ENCODE peak calls at places on chromosomes 11 and 22, in ten cellular contexts. X, A, Q, S, V, G, F, I, B and M are unnamed samples. For H3K4me1 and H3K27me3, the result is how much of the 10 kb centered on the place peaks cover.

GRCh38 chr11:115464269-115464668 is 39.9 kb downstream of the CADM1 start:
- DNase-seq in X (no peak), A (no peak), Q (no peak), S (no peak), V (no peak), G (no peak), F (no peak), I (no peak), B (no peak), M (no peak)

GRCh38 chr11:91927448-91927847 is 297.2 kb upstream of the FAT3 start:
- DNase-seq in X (no peak), A (no peak), Q (no peak), S (no peak), V (no peak), G (no peak), F (no peak), I (no peak), B (no peak), M (no peak)

GRCh38 chr22:33000342-33001280 is 57.6 kb downstream of the SYN3 start:
- DNase-seq in X (peak), A (peak), Q (peak), S (peak), V (peak), G (no peak), F (peak), I (peak), B (no peak), M (no peak)

GRCh38 chr11:76551400-76551799 is 106.6 kb downstream of the EMSY start:
- DNase-seq in X (peak), A (no peak), Q (no peak), S (no peak), V (no peak), G (no peak), F (no peak), I (no peak), B (no peak), M (no peak)

GRCh38 chr22:33620085-33620484 is 300.2 kb downstream of the LARGE1 start:
- DNase-seq in X (no peak), A (no peak), Q (no peak), S (no peak), V (no peak), G (no peak), F (no peak), I (no peak), B (no peak), M (no peak)

GRCh38 chr11:45285931-45286632 is at the start of gene SYT13:
- DNase-seq in X (no peak), A (no peak), Q (peak), S (peak), V (no peak), G (no peak), F (no peak), I (peak), B (no peak), M (no peak)

GRCh38 chr11:119338318-119338890 is 2.3 kb downstream of the C1QTNF5 start:
- DNase-seq in X (no peak), A (peak), Q (peak), S (peak), V (peak), G (peak), F (peak), I (peak), B (peak), M (no peak)

GRCh38 chr11:72947229-72947628 is 133.0 kb downstream of the ATG16L2 start:
- DNase-seq in X (no peak), A (no peak), Q (no peak), S (no peak), V (no peak), G (no peak), F (no peak), I (no peak), B (no peak), M (no peak)

GRCh38 chr11:32137263-32137662 is 46.4 kb downstream of the RCN1 start:
- DNase-seq in X (peak), A (no peak), Q (no peak), S (no peak), V (no peak), G (no peak), F (no peak), I (no peak), B (no peak), M (peak)

GRCh38 chr11:127345819-127346459 is 345.4 kb upstream of the KIRREL3 start:
- DNase-seq in X (peak), A (peak), Q (peak), S (peak), V (no peak), G (no peak), F (no peak), I (peak), B (no peak), M (peak)

GRCh38 chr11:37503411-37504065 is 905.5 kb upstream of the RAG2 start:
- DNase-seq in X (no peak), A (no peak), Q (no peak), S (no peak), V (no peak), G (no peak), F (no peak), I (no peak), B (no peak), M (no peak)

GRCh38 chr11:85827768-85828639 is 17.1 kb upstream of the SYTL2 start:
- DNase-seq in X (peak), A (no peak), Q (no peak), S (no peak), V (no peak), G (no peak), F (no peak), I (no peak), B (peak), M (no peak)

GRCh38 chr11:47284151-47284550 is 14.2 kb downstream of the MADD start:
- DNase-seq in X (no peak), A (no peak), Q (no peak), S (no peak), V (no peak), G (no peak), F (peak), I (no peak), B (no peak), M (no peak)

GRCh38 chr11:125903753-125904659 is at the start of gene DDX25:
- DNase-seq in X (no peak), A (no peak), Q (peak), S (peak), V (no peak), G (peak), F (no peak), I (peak), B (no peak), M (peak)

GRCh38 chr22:48627203-48627602 is 1200.5 kb downstream of the BRD1 start:
- DNase-seq in X (peak), A (no peak), Q (no peak), S (no peak), V (no peak), G (no peak), F (no peak), I (no peak), B (no peak), M (no peak)

GRCh38 chr22:21832291-21833290 is 34.9 kb downstream of the MAPK1 start:
- DNase-seq in X (no peak), A (no peak), Q (peak), S (no peak), V (peak), G (no peak), F (no peak), I (peak), B (no peak), M (no peak)

GRCh38 chr11:133790995-133791394 is 54.3 kb downstream of the SPATA19 start:
- DNase-seq in X (no peak), A (no peak), Q (no peak), S (no peak), V (no peak), G (no peak), F (no peak), I (no peak), B (no peak), M (no peak)

GRCh38 chr11:41920374-41920773 is 460.9 kb upstream of the LRRC4C start:
- DNase-seq in X (no peak), A (no peak), Q (no peak), S (no peak), V (no peak), G (no peak), F (no peak), I (no peak), B (no peak), M (no peak)

GRCh38 chr11:46050065-46050464 is 71.2 kb downstream of the PHF21A start:
- DNase-seq in X (peak), A (no peak), Q (peak), S (peak), V (peak), G (no peak), F (peak), I (peak), B (no peak), M (peak)

GRCh38 chr22:35319244-35319985 is 19.7 kb downstream of the TOM1 start:
- DNase-seq in X (no peak), A (no peak), Q (no peak), S (no peak), V (no peak), G (no peak), F (no peak), I (no peak), B (peak), M (no peak)

GRCh38 chr11:111731839-111732238 is 34.4 kb downstream of the PPP2R1B start:
- DNase-seq in X (no peak), A (no peak), Q (no peak), S (no peak), V (no peak), G (no peak), F (no peak), I (no peak), B (no peak), M (no peak)

GRCh38 chr11:61079416-61080150 is 22.7 kb upstream of the CD5 start:
- DNase-seq in X (no peak), A (no peak), Q (no peak), S (no peak), V (no peak), G (no peak), F (no peak), I (no peak), B (no peak), M (no peak)

GRCh38 chr11:28833169-28833568 is 725.0 kb downstream of the METTL15 start:
- DNase-seq in X (no peak), A (no peak), Q (no peak), S (no peak), V (no peak), G (no peak), F (no peak), I (no peak), B (no peak), M (no peak)

GRCh38 chr11:101442171-101442570 is 141.6 kb downstream of the TRPC6 start:
- DNase-seq in X (peak), A (no peak), Q (no peak), S (no peak), V (no peak), G (no peak), F (no peak), I (no peak), B (no peak), M (no peak)

GRCh38 chr11:6604081-6604626 is 580 bp downstream of the ILK start:
- DNase-seq in X (peak), A (peak), Q (peak), S (peak), V (no peak), G (peak), F (peak), I (peak), B (peak), M (peak)

GRCh38 chr22:47996446-47996857 is 1234.0 kb downstream of the TBC1D22A start:
- DNase-seq in X (no peak), A (no peak), Q (no peak), S (no peak), V (no peak), G (no peak), F (no peak), I (no peak), B (no peak), M (no peak)

GRCh38 chr22:29727248-29727551 is 7.4 kb downstream of the CABP7 start:
- DNase-seq in X (peak), A (peak), Q (peak), S (peak), V (peak), G (no peak), F (no peak), I (peak), B (no peak), M (no peak)

GRCh38 chr11:104127828-104128227 is 36.1 kb downstream of the PDGFD start:
- DNase-seq in X (peak), A (no peak), Q (no peak), S (no peak), V (no peak), G (no peak), F (no peak), I (no peak), B (no peak), M (no peak)

GRCh38 chr11:62556872-62557631 is 10.4 kb upstream of the AHNAK start:
- DNase-seq in X (no peak), A (no peak), Q (no peak), S (no peak), V (no peak), G (peak), F (no peak), I (no peak), B (peak), M (no peak)

GRCh38 chr11:85800595-85801342 is 10.2 kb downstream of the SYTL2 start:
- DNase-seq in X (no peak), A (no peak), Q (no peak), S (no peak), V (no peak), G (no peak), F (no peak), I (no peak), B (no peak), M (no peak)

GRCh38 chr11:119417726-119418540 is 5.0 kb downstream of the THY1 start:
- DNase-seq in X (peak), A (no peak), Q (peak), S (peak), V (no peak), G (no peak), F (no peak), I (no peak), B (no peak), M (peak)

GRCh38 chr11:29914203-29914930 is 102.5 kb downstream of the KCNA4 start:
- DNase-seq in X (no peak), A (no peak), Q (no peak), S (no peak), V (no peak), G (no peak), F (no peak), I (no peak), B (no peak), M (peak)

GRCh38 chr11:131598305-131598704 is 227.9 kb downstream of the NTM start:
- DNase-seq in X (no peak), A (no peak), Q (peak), S (no peak), V (no peak), G (no peak), F (no peak), I (peak), B (no peak), M (no peak)

GRCh38 chr22:47596176-47596690 is 833.8 kb downstream of the TBC1D22A start:
- DNase-seq in X (no peak), A (no peak), Q (no peak), S (no peak), V (no peak), G (no peak), F (peak), I (no peak), B (no peak), M (no peak)

GRCh38 chr11:109236188-109236587 is 185.8 kb upstream of the C11orf87 start:
- DNase-seq in X (no peak), A (no peak), Q (no peak), S (no peak), V (no peak), G (no peak), F (no peak), I (no peak), B (no peak), M (no peak)

DNA sequence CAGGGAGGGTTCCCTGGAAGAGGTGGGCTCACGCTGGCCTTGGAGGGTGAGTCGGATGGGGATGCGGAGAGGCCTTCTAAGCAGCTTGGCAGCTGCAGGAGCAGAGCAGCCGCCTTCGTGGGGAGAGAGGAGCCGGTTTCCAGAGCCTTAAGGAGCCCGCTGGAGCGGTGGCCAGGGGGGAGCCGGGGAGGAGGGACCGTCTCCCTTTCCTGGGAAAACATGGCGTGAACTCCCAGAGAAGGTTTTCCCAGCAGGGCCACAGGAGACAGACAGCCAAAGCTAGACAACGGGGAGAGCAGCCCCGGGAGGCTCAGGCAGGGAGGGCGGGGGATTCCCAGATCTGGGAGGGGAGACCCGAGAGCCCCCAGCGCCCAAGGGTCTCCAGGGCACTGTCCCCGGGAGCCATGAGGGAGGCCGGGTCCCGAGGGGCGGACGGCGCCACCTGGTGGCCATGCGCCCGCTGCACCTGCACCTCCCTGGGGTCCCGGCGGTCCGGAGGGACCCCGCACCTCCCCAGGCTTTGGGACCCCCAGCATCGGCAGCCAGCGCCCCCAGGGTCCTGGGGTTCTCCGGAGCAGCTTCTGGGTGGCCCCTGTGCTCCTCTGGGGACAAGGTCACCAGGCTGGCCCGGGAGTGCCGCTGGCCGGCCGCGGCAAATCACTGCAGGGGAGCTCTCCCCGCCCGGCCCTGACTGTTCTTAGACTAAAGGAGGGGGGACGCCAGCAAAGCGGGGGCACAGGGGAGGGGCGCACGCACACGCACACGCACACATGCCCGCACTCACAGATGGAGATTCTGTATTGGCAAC is 2.4 kb upstream of the SYT8 start:
- DNase-seq in X (peak), A (no peak), Q (peak), S (peak), V (peak), G (peak), F (no peak), I (peak), B (peak), M (no peak)
- H3K4me1 ChIP-seq in X (under half), A (under half), Q (under half), S (under half), V (under half), G (under half), F (under half), I (under half), B (under half), M (under half)

DNA sequence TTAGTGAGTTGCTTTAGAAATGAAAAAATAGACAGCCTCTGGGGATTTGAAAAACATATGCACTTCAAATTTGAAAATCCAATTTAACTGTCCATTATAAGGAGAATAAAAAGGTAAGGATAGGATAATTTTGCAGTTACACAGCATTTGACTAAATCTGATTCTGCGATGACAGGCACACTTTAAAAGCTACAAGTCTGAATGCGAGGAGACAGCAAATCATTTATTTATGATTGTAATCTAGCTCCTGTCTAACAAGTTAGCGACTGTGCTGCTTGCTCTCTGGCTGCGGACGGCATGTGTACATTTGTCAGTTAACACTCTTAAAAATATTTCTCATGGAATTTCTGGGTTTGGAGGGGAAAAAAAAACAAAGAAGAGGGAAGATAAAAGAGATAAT is 514.8 kb downstream of the MN1 start:
- DNase-seq in X (no peak), A (no peak), Q (no peak), S (no peak), V (no peak), G (no peak), F (no peak), I (no peak), B (no peak), M (no peak)
- H3K27me3 ChIP-seq in X (under half), A (under half), Q (under half), S (under half), V (under half), G (under half), F (under half), I (under half), B (under half), M (under half)

GRCh38 chr11:121451982-121452608 is at the start of gene SORL1:
- DNase-seq in X (peak), A (peak), Q (peak), S (peak), V (peak), G (peak), F (peak), I (peak), B (peak), M (peak)
- H3K4me1 ChIP-seq in X (under half), A (half or more), Q (half or more), S (under half), V (under half), G (half or more), F (under half), I (under half), B (half or more), M (under half)

GRCh38 chr11:5171856-5172255 is 17.3 kb upstream of the OR52A1 start:
- DNase-seq in X (no peak), A (no peak), Q (no peak), S (no peak), V (no peak), G (no peak), F (no peak), I (no peak), B (no peak), M (no peak)

GRCh38 chr11:5178046-5178837 is 22.2 kb downstream of the OR51V1 start:
- DNase-seq in X (no peak), A (no peak), Q (no peak), S (no peak), V (no peak), G (no peak), F (no peak), I (no peak), B (no peak), M (no peak)

GRCh38 chr11:5174934-5175333 is 20.4 kb upstream of the OR52A1 start:
- DNase-seq in X (no peak), A (no peak), Q (no peak), S (no peak), V (no peak), G (no peak), F (no peak), I (no peak), B (no peak), M (no peak)
- H3K27me3 ChIP-seq in X (under half), A (under half), Q (under half), S (under half), V (under half), G (under half), F (under half), I (under half), B (under half), M (under half)

GRCh38 chr11:114137054-114137453 is 77.5 kb downstream of the ZBTB16 start:
- DNase-seq in X (no peak), A (no peak), Q (no peak), S (no peak), V (no peak), G (no peak), F (peak), I (no peak), B (no peak), M (no peak)
- H3K4me1 ChIP-seq in X (under half), A (half or more), Q (under half), S (half or more), V (half or more), G (under half), F (half or more), I (under half), B (under half), M (under half)

GRCh38 chr11:58739725-58740430 is 8.1 kb upstream of the GLYAT start:
- DNase-seq in X (no peak), A (no peak), Q (no peak), S (no peak), V (no peak), G (no peak), F (no peak), I (peak), B (no peak), M (peak)
- H3K27me3 ChIP-seq in X (under half), A (under half), Q (under half), S (under half), V (under half), G (under half), F (under half), I (under half), B (under half), M (under half)

GRCh38 chr22:38741166-38741565 is 14.6 kb downstream of the SUN2 start:
- DNase-seq in X (no peak), A (no peak), Q (no peak), S (no peak), V (no peak), G (no peak), F (no peak), I (no peak), B (peak), M (no peak)
- H3K4me1 ChIP-seq in X (under half), A (under half), Q (under half), S (under half), V (under half), G (under half), F (under half), I (under half), B (half or more), M (under half)

GRCh38 chr11:69861901-69862300 is 42.7 kb upstream of the FGF3 start:
- DNase-seq in X (no peak), A (no peak), Q (no peak), S (no peak), V (no peak), G (no peak), F (no peak), I (no peak), B (no peak), M (no peak)
- H3K27me3 ChIP-seq in X (under half), A (under half), Q (under half), S (under half), V (under half), G (under half), F (under half), I (under half), B (under half), M (under half)